ENCODE peak calls at places on chromosome 6, in four cellular contexts. K is GM12878, G is K562, C is HepG2. P is an unnamed sample.

GRCh38 chr6:5992551-5993225 is 14.0 kb downstream of the NRN1 start:
- DNase-seq in K (no peak), G (no peak), C (no peak), P (peak)

GRCh38 chr6:28543671-28544131 is 18.0 kb downstream of the GPX5 start:
- DNase-seq in K (no peak), G (no peak), C (no peak), P (peak)

GRCh38 chr6:83722876-83723275 is 14.0 kb upstream of the SNAP91 start:
- DNase-seq in K (no peak), G (no peak), C (no peak), P (no peak)

GRCh38 chr6:169589293-169589692 is 112.5 kb downstream of the WDR27 start:
- DNase-seq in K (no peak), G (no peak), C (no peak), P (no peak)

GRCh38 chr6:21228411-21228810 is 365.1 kb upstream of the SOX4 start:
- DNase-seq in K (no peak), G (no peak), C (no peak), P (no peak)

GRCh38 chr6:49939993-49940498 is 23.9 kb downstream of the DEFB114 start:
- DNase-seq in K (no peak), G (peak), C (no peak), P (no peak)

GRCh38 chr6:144485531-144485930 is 200.4 kb downstream of the UTRN start:
- DNase-seq in K (no peak), G (no peak), C (no peak), P (no peak)

GRCh38 chr6:104483225-104483834 is 376.4 kb downstream of the HACE1 start:
- DNase-seq in K (no peak), G (no peak), C (peak), P (no peak)

GRCh38 chr6:35503534-35503933 is 6.7 kb upstream of the TEAD3 start:
- DNase-seq in K (no peak), G (no peak), C (no peak), P (no peak)

GRCh38 chr6:35093783-35094182 is 47.4 kb downstream of the TCP11 start:
- DNase-seq in K (no peak), G (no peak), C (no peak), P (no peak)

GRCh38 chr6:73801652-73802268 is 105.8 kb downstream of the CD109 start:
- DNase-seq in K (no peak), G (no peak), C (no peak), P (no peak)

GRCh38 chr6:113858067-113858604 is 991 bp downstream of the MARCKS start:
- DNase-seq in K (no peak), G (no peak), C (no peak), P (peak)

GRCh38 chr6:84772428-84773132 is 8.2 kb upstream of the TBX18 start:
- DNase-seq in K (no peak), G (no peak), C (no peak), P (peak)

GRCh38 chr6:112877134-112878100 is 530.3 kb downstream of the RFPL4B start:
- DNase-seq in K (no peak), G (no peak), C (no peak), P (no peak)

GRCh38 chr6:111258615-111259088 is 171.3 kb downstream of the SLC16A10 start:
- DNase-seq in K (no peak), G (no peak), C (no peak), P (no peak)

GRCh38 chr6:155013457-155013876 is 18.4 kb downstream of the TIAM2 start:
- DNase-seq in K (no peak), G (no peak), C (no peak), P (no peak)

GRCh38 chr6:129875610-129876515 is 14.7 kb upstream of the TMEM244 start:
- DNase-seq in K (peak), G (no peak), C (no peak), P (no peak)

GRCh38 chr6:145903356-145904102 is 60.6 kb downstream of the SHPRH start:
- DNase-seq in K (no peak), G (no peak), C (peak), P (no peak)

GRCh38 chr6:157272866-157273755 is 50.2 kb downstream of the TMEM242 start:
- DNase-seq in K (no peak), G (peak), C (peak), P (peak)

GRCh38 chr6:106183430-106183829 is 97.3 kb downstream of the PRDM1 start:
- DNase-seq in K (no peak), G (no peak), C (no peak), P (no peak)

GRCh38 chr6:81999270-81999669 is 246.8 kb upstream of the TENT5A start:
- DNase-seq in K (no peak), G (no peak), C (peak), P (no peak)

GRCh38 chr6:3750324-3751018 is 1.0 kb downstream of the PXDC1 start:
- DNase-seq in K (no peak), G (peak), C (peak), P (peak)

GRCh38 chr6:13513606-13514502 is 26.5 kb upstream of the GFOD1 start:
- DNase-seq in K (no peak), G (no peak), C (no peak), P (no peak)

GRCh38 chr6:25464225-25464624 is 185.1 kb downstream of the CARMIL1 start:
- DNase-seq in K (no peak), G (no peak), C (no peak), P (no peak)

GRCh38 chr6:25138024-25138696 is 141.0 kb upstream of the CARMIL1 start:
- DNase-seq in K (peak), G (no peak), C (no peak), P (no peak)

GRCh38 chr6:36320475-36320874 is 16.2 kb downstream of the BNIP5 start:
- DNase-seq in K (no peak), G (no peak), C (peak), P (no peak)

GRCh38 chr6:90074161-90074560 is 179.9 kb downstream of the GJA10 start:
- DNase-seq in K (no peak), G (no peak), C (peak), P (no peak)

GRCh38 chr6:42045538-42046460 is 4.5 kb upstream of the TAF8 start:
- DNase-seq in K (peak), G (no peak), C (no peak), P (peak)

GRCh38 chr6:164325168-164325567 is 910.6 kb downstream of the QKI start:
- DNase-seq in K (no peak), G (no peak), C (no peak), P (no peak)

GRCh38 chr6:30843611-30843998 is 40.7 kb upstream of the DDR1 start:
- DNase-seq in K (no peak), G (no peak), C (no peak), P (no peak)

GRCh38 chr6:121222656-121223055 is 111.6 kb downstream of the TBC1D32 start:
- DNase-seq in K (no peak), G (no peak), C (no peak), P (no peak)

GRCh38 chr6:166494757-166495486 is 91.6 kb downstream of the RAMACL start:
- DNase-seq in K (no peak), G (peak), C (no peak), P (no peak)

GRCh38 chr6:144559865-144560603 is 274.9 kb downstream of the UTRN start:
- DNase-seq in K (no peak), G (no peak), C (peak), P (no peak)

GRCh38 chr6:107894821-107895396 is 63.1 kb downstream of the SEC63 start:
- DNase-seq in K (peak), G (no peak), C (no peak), P (no peak)

GRCh38 chr6:164396071-164397047 is 913.0 kb downstream of the C6orf118 start:
- DNase-seq in K (no peak), G (no peak), C (no peak), P (no peak)

GRCh38 chr6:137878810-137879285 is 11.8 kb downstream of the TNFAIP3 start:
- DNase-seq in K (no peak), G (no peak), C (no peak), P (peak)

GRCh38 chr6:85096976-85097375 is 332.6 kb upstream of the TBX18 start:
- DNase-seq in K (no peak), G (no peak), C (no peak), P (no peak)

GRCh38 chr6:134719850-134720249 is 230.1 kb downstream of the ALDH8A1 start:
- DNase-seq in K (no peak), G (no peak), C (no peak), P (no peak)

GRCh38 chr6:134722996-134723871 is 226.7 kb downstream of the ALDH8A1 start:
- DNase-seq in K (no peak), G (no peak), C (no peak), P (no peak)

GRCh38 chr6:134721095-134721400 is 228.9 kb downstream of the ALDH8A1 start:
- DNase-seq in K (no peak), G (no peak), C (no peak), P (no peak)

GRCh38 chr6:134722429-134722828 is 227.5 kb downstream of the ALDH8A1 start:
- DNase-seq in K (no peak), G (no peak), C (no peak), P (no peak)

DNA sequence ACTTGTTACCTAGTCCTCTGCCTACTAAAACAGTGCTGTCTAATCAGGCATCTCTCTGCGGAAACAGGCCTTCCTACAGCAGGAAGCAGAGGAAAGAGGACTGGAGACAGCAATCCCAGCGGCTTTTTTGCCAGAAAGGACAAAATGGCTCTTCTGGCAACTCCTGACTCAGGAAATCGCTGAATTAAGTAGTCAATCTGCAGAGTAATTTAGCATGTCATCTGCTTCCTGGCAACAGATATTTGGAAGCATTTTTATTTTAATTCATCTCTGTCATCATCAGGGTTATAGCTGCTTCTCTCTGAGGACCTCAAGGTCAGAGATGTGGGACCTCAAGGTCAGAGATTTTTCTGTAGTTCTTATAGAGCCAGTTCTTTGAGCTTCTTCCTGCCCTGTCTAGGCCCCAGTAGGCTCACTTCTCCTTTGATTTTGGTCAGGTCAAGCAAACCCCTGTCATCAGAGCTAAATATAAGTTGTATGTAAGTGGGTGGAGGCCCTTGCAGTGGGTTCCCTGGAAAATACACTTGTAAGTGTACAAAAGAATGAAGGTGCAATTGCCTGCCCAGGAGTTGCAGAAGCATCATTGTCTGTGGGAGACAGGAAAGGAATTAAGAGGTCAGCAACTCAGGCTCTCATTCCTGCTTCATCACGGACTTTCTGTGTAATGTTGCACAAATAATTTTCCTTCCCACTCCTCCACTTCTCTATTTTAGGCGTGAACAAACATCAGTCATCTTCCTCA is 229.4 kb downstream of the ALDH8A1 start:
- DNase-seq in K (no peak), G (no peak), C (no peak), P (no peak)
- TF ChIP-seq CREM in K (no peak), G (no peak), C (no peak), P (no peak)

GRCh38 chr6:71887006-71887743 is 825 bp downstream of the RIMS1 start:
- DNase-seq in K (no peak), G (no peak), C (no peak), P (peak)
- TF ChIP-seq CTCF in K (no peak), G (no peak), C (no peak), P (no peak)

DNA sequence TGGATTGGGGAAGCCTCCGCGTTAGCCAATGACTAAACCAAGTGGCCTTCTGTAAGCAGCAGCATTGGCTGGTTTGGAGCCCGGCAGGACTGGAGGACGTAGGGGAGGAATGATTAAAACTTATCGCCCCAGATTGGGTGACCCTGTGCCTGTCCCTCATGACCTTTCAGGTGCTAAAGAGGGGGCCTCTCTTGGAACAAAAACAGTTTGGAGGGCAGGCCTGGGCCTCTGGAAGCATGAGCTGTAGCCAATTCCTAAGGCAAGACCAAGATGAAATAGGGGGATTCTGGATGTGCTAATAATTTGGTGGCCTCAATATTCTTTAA is 1.4 kb downstream of the GMPR start:
- DNase-seq in K (no peak), G (peak), C (peak), P (peak)
- TF ChIP-seq CREM in K (no peak), G (no peak), C (no peak), P (no peak)

GRCh38 chr6:122839906-122840305 is 50.8 kb downstream of the SMPDL3A start:
- DNase-seq in K (no peak), G (no peak), C (no peak), P (no peak)

GRCh38 chr6:122839477-122839876 is 50.4 kb downstream of the SMPDL3A start:
- DNase-seq in K (no peak), G (peak), C (peak), P (peak)

GRCh38 chr6:122833229-122833556 is 44.1 kb downstream of the SMPDL3A start:
- DNase-seq in K (no peak), G (no peak), C (no peak), P (no peak)

GRCh38 chr6:122832515-122833228 is 43.6 kb downstream of the SMPDL3A start:
- DNase-seq in K (no peak), G (no peak), C (no peak), P (no peak)

GRCh38 chr6:122838060-122838780 is 49.2 kb downstream of the SMPDL3A start:
- DNase-seq in K (no peak), G (no peak), C (peak), P (no peak)
- TF ChIP-seq CTCF in K (peak), G (no peak), C (peak), P (no peak)